ENCODE peak calls at places on chromosome 4, in four cellular contexts. T, G, Q and V are unnamed samples.

GRCh38 chr4:14396183-14396582 is 606.1 kb upstream of the CPEB2 start:
- DNase-seq in T (no peak), G (no peak), Q (no peak), V (no peak)

GRCh38 chr4:186839122-186840037 is 115.7 kb upstream of the FAT1 start:
- DNase-seq in T (no peak), G (no peak), Q (no peak), V (peak)

GRCh38 chr4:48669086-48669485 is 111.0 kb downstream of the FRYL start:
- DNase-seq in T (no peak), G (no peak), Q (no peak), V (no peak)

GRCh38 chr4:10403633-10404445 is 53.4 kb downstream of the ZNF518B start:
- DNase-seq in T (no peak), G (peak), Q (no peak), V (peak)

GRCh38 chr4:66169341-66169740 is 499.1 kb upstream of the EPHA5 start:
- DNase-seq in T (no peak), G (no peak), Q (no peak), V (no peak)

GRCh38 chr4:76354517-76355473 is 48.3 kb downstream of the STBD1 start:
- DNase-seq in T (no peak), G (no peak), Q (no peak), V (no peak)

GRCh38 chr4:103786014-103786413 is 66.2 kb upstream of the TACR3 start:
- DNase-seq in T (no peak), G (peak), Q (no peak), V (peak)

GRCh38 chr4:156816356-156816755 is 155.2 kb downstream of the PDGFC start:
- DNase-seq in T (no peak), G (no peak), Q (no peak), V (no peak)

GRCh38 chr4:119046263-119046662 is 89.4 kb upstream of the MYOZ2 start:
- DNase-seq in T (peak), G (no peak), Q (no peak), V (no peak)

GRCh38 chr4:169823685-169824084 is 65.9 kb upstream of the HPF1 start:
- DNase-seq in T (no peak), G (peak), Q (no peak), V (peak)

GRCh38 chr4:153335665-153336064 is 8.8 kb upstream of the MND1 start:
- DNase-seq in T (no peak), G (no peak), Q (no peak), V (no peak)

GRCh38 chr4:111937368-111937767 is 207.9 kb upstream of the FAM241A start:
- DNase-seq in T (no peak), G (peak), Q (peak), V (peak)

GRCh38 chr4:91116861-91117260 is 989.7 kb downstream of the CCSER1 start:
- DNase-seq in T (no peak), G (no peak), Q (no peak), V (no peak)

GRCh38 chr4:77395481-77395880 is 210.1 kb upstream of the CXCL13 start:
- DNase-seq in T (no peak), G (no peak), Q (no peak), V (no peak)

GRCh38 chr4:85084371-85085170 is 118.1 kb upstream of the WDFY3 start:
- DNase-seq in T (no peak), G (peak), Q (peak), V (peak)

GRCh38 chr4:156298230-156298629 is 344.6 kb upstream of the CTSO start:
- DNase-seq in T (no peak), G (no peak), Q (peak), V (peak)

GRCh38 chr4:3416270-3416669 is 25.5 kb upstream of the HGFAC start:
- DNase-seq in T (no peak), G (no peak), Q (no peak), V (no peak)

GRCh38 chr4:122003335-122003734 is 51.5 kb upstream of the TRPC3 start:
- DNase-seq in T (no peak), G (peak), Q (no peak), V (no peak)

GRCh38 chr4:125314676-125315570 is at the start of gene FAT4:
- DNase-seq in T (peak), G (peak), Q (peak), V (peak)

GRCh38 chr4:113012776-113013175 is 36.7 kb upstream of the ANK2 start:
- DNase-seq in T (no peak), G (no peak), Q (no peak), V (no peak)

GRCh38 chr4:3346146-3346545 is 53.3 kb downstream of the RGS12 start:
- DNase-seq in T (peak), G (peak), Q (peak), V (peak)

GRCh38 chr4:172009461-172009860 is 196.3 kb downstream of the GALNTL6 start:
- DNase-seq in T (no peak), G (no peak), Q (no peak), V (no peak)

GRCh38 chr4:10123227-10124101 is 6.9 kb upstream of the WDR1 start:
- DNase-seq in T (no peak), G (no peak), Q (no peak), V (no peak)

GRCh38 chr4:81758865-81759264 is 287.2 kb upstream of the RASGEF1B start:
- DNase-seq in T (no peak), G (peak), Q (no peak), V (no peak)

GRCh38 chr4:26081795-26082498 is 167.9 kb downstream of the SMIM20 start:
- DNase-seq in T (no peak), G (no peak), Q (no peak), V (peak)

GRCh38 chr4:101328063-101328602 is 19.2 kb downstream of the PPP3CA start:
- DNase-seq in T (no peak), G (peak), Q (no peak), V (no peak)

GRCh38 chr4:152962160-152962559 is 26.0 kb downstream of the FHDC1 start:
- DNase-seq in T (no peak), G (no peak), Q (no peak), V (no peak)

DNA sequence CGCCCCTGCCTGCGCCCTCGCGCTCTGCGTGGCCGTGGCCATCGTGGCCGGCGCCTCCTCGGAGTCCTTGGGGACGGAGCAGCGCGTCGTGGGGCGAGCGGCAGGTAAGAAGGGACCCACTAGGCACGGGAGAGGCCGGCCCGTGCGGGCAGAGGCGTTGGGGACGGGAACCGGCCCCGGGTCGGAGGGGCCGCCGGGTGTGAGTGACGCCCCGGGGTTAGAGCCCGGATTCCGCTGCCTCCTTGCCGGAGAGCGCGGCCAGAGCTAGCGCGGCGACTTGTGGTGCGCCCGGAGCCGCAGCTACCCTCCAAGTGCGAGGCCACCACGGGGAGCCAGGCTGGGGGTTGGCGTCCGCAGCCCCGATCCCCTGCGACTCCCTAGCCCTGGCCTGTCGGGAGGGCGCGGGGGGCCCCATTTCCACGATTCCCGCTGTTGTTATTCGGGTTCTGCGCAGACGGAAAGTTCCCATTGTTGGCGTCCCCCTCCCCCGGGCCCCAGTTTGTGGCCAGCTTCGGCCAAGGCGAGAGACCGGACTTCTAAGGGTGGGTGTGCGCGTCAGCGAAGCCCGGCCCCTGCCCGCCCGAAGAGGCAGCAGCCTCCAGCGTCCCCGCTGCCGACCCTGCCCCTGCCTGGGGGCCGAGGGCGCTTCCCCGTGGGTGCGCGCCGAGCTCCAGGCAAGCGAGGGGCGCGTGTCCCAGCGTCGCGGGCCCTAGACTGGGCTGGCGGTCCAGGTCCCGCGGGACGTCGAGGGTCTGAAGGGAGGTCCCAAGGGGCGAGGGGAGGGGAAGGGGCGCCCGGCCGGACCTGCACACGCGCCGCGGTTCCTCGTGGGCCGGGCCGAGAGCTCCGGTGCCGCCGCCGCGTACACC is 1.1 kb downstream of the FGFR3 start:
- DNase-seq in T (no peak), G (no peak), Q (no peak), V (no peak)
- TF ChIP-seq CTCF in T (no peak), G (no peak), Q (no peak), V (no peak)

GRCh38 chr4:164011791-164012190 is 517.3 kb downstream of the TMA16 start:
- DNase-seq in T (no peak), G (no peak), Q (no peak), V (no peak)

GRCh38 chr4:164009435-164009834 is 514.9 kb downstream of the TMA16 start:
- DNase-seq in T (no peak), G (no peak), Q (no peak), V (no peak)

DNA sequence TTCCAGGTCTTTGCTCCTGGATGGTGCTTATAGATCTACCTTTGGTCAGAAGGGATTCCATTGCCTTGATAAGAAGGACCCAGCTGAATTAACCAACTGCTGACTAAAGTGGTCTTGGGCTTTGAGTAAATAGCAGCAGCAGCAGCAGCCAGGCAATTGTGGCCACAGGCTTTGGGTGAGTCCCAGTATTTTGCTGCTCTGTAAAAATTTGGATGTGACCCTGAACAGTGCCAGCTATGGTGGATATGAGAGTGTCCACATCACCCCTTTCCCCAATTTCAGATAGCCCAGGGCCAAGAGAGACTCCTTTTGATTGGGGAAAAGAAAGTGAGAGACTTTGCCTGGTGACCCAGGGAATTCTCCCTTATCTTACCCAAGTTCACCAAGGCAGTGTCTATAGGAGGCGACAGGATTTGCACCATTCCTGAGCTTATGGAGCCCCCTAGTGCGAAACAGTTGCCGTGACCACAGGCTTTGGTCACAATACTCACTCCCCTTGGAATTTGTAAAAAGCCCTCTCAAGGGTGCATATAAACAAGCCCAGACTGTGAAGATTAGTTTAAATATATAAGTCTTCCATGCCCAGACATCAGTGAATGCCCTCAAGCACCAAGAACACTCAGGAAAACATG is 518.0 kb downstream of the TMA16 start:
- DNase-seq in T (peak), G (peak), Q (no peak), V (no peak)
- TF ChIP-seq CTCF in T (peak), G (no peak), Q (no peak), V (no peak)

GRCh38 chr4:166169111-166169510 is 296.1 kb downstream of the TLL1 start:
- DNase-seq in T (no peak), G (peak), Q (no peak), V (no peak)
- TF ChIP-seq CTCF in T (no peak), G (no peak), Q (peak), V (peak)

GRCh38 chr4:20428410-20429160 is 176.9 kb downstream of the SLIT2 start:
- DNase-seq in T (no peak), G (no peak), Q (no peak), V (no peak)
- TF ChIP-seq CTCF in T (no peak), G (no peak), Q (peak), V (peak)

GRCh38 chr4:6680372-6681034 is 13.2 kb upstream of the S100P start:
- DNase-seq in T (no peak), G (no peak), Q (no peak), V (no peak)
- TF ChIP-seq CTCF in T (no peak), G (no peak), Q (no peak), V (no peak)

DNA sequence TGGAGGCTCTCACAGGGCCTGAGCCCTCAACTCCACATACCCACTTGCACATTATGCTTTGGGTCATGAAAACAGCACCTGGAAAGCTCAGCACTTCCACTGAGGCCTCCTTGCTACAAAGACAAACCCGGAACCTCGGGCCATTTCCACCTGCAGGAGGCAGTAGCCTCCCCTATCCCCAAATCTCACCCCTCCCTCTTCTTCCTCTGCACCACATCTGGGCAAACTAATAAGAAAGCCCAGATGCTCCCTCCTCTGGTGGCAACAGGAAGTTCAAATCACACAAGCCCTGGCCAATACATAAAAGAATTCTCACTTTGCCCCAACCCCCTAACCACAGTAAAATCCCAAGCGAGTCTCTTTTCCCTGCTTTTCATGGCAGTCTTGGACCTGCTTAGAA is 136.4 kb downstream of the MAPK10 start:
- DNase-seq in T (no peak), G (peak), Q (peak), V (peak)
- TF ChIP-seq CTCF in T (no peak), G (peak), Q (peak), V (peak)

GRCh38 chr4:54184581-54184980 is 44.5 kb upstream of the PDGFRA start:
- DNase-seq in T (no peak), G (no peak), Q (no peak), V (no peak)

GRCh38 chr4:54186371-54186770 is 42.7 kb upstream of the PDGFRA start:
- DNase-seq in T (no peak), G (no peak), Q (no peak), V (no peak)

GRCh38 chr4:54187148-54187547 is 41.9 kb upstream of the PDGFRA start:
- DNase-seq in T (no peak), G (no peak), Q (no peak), V (no peak)

GRCh38 chr4:54185380-54185779 is 43.7 kb upstream of the PDGFRA start:
- DNase-seq in T (no peak), G (no peak), Q (no peak), V (no peak)

GRCh38 chr4:54185871-54186270 is 43.2 kb upstream of the PDGFRA start:
- DNase-seq in T (no peak), G (no peak), Q (no peak), V (no peak)
- TF ChIP-seq CTCF in T (no peak), G (no peak), Q (no peak), V (no peak)

DNA sequence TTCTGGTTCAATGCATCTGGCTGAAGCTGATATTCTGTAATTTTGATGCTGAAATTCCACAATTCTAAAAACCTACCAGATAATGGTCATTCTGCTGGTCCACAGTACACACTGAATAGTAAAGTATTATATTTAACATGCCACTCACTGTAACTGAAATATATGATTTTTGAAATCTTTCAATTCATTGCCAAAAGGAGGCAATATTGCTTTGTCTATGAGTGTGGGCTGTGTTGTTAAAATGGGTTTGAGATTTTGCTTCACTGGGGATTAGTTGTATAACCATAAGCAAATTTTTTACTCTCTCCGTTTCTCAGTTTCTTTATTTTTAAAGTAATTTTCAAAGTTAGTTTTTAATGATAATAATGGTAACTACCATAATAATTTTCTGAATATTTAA is 1404.1 kb upstream of the IGFBP7 start:
- DNase-seq in T (no peak), G (no peak), Q (no peak), V (no peak)
- TF ChIP-seq CTCF in T (no peak), G (no peak), Q (no peak), V (no peak)